ENCODE peak calls at places on chromosomes 13 and 19, in four cellular contexts. X is fibroblast of lung, P is OCI-LY7, K is SK-N-SH. G is an unnamed sample. For H3K36me3, the result is how much of the 10 kb centered on the place peaks cover.

GRCh38 chr19:45664575-45664974 is 3.4 kb upstream of the GIPR start:
- DNase-seq in X (no peak), P (no peak), K (no peak), G (peak)

GRCh38 chr13:96075953-96076543 is 13.9 kb upstream of the HS6ST3 start:
- DNase-seq in X (no peak), P (peak), K (peak), G (peak)

GRCh38 chr13:49098771-49099512 is 121.2 kb upstream of the MLNR start:
- DNase-seq in X (peak), P (peak), K (peak), G (no peak)

GRCh38 chr19:4066176-4066606 is 508 bp downstream of the ZBTB7A start:
- DNase-seq in X (no peak), P (no peak), K (no peak), G (no peak)

GRCh38 chr13:41649659-41650058 is 192.3 kb downstream of the RGCC start:
- DNase-seq in X (peak), P (peak), K (no peak), G (no peak)

GRCh38 chr19:2680808-2681207 is 21.7 kb downstream of the GNG7 start:
- DNase-seq in X (no peak), P (peak), K (no peak), G (no peak)

GRCh38 chr13:25529425-25529824 is 157.7 kb downstream of the ATP8A2 start:
- DNase-seq in X (no peak), P (no peak), K (no peak), G (no peak)

GRCh38 chr13:49022472-49023144 is 46.9 kb downstream of the FNDC3A start:
- DNase-seq in X (peak), P (no peak), K (no peak), G (peak)

GRCh38 chr13:91468301-91468700 is 69.9 kb downstream of the GPC5 start:
- DNase-seq in X (peak), P (no peak), K (no peak), G (no peak)

GRCh38 chr13:112771139-112771876 is 81.5 kb downstream of the ATP11A start:
- DNase-seq in X (no peak), P (no peak), K (no peak), G (peak)

GRCh38 chr13:20669162-20669561 is 34.3 kb upstream of the IL17D start:
- DNase-seq in X (no peak), P (no peak), K (no peak), G (peak)

GRCh38 chr13:73465629-73465974 is 406.8 kb downstream of the KLF5 start:
- DNase-seq in X (peak), P (no peak), K (no peak), G (no peak)

GRCh38 chr19:51621178-51621577 is 9.0 kb downstream of the SIGLEC5 start:
- DNase-seq in X (no peak), P (peak), K (no peak), G (no peak)

GRCh38 chr13:109760372-109760771 is 26.0 kb downstream of the IRS2 start:
- DNase-seq in X (no peak), P (no peak), K (no peak), G (no peak)

GRCh38 chr19:21750586-21751128 is 16.7 kb downstream of the ZNF100 start:
- DNase-seq in X (no peak), P (no peak), K (peak), G (no peak)

GRCh38 chr13:105343134-105343806 is 1192.2 kb downstream of the EFNB2 start:
- DNase-seq in X (peak), P (no peak), K (no peak), G (no peak)

GRCh38 chr13:43783820-43784219 is 3.0 kb downstream of the ENOX1 start:
- DNase-seq in X (peak), P (no peak), K (peak), G (peak)

DNA sequence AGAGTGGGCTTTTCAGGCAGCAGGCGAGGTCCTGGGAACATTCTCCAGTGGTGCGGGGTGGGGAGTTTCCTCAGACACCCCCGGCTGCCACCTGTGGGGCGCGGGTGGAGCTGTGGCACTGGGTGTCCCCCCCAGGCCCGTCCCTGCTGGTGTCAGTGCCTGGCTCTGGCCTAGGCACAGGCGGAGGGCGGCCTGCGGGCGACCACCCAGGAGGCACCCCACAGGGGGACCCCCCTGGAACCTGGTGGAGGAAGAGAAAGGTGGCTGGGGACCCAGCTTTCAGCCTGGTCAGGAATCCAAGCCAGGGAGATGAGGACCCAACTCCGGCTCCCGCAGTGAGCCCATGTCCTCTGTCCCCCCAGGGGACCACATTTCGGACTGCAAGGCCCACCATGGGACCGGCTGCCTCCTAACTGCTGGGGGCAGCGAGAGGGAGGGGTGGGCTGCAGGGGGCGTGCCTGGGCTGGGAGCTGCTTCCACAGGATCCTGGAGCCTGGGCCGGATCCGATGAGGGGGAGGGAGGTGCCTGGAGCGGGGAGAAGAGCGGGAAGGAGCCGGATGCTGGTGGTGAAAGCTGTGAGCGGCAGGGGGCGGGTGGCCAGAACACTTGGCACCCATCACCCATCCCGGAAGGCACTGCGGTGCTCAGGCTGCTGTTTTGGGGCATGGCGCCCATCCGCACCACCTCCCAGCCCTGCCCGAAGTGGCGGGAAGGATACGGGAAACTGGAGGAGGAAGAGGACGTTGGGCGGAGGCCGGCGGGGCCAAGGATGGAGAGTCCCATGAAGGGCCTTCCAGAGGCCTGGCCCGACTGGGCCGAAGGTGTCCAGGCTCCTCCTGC is 5.5 kb upstream of the CTXN1 start:
- DNase-seq in X (no peak), P (no peak), K (no peak), G (peak)
- H3K36me3 ChIP-seq in X (under half), P (half or more), K (under half), G (under half)

GRCh38 chr13:97106323-97106722 is 112.0 kb upstream of the OXGR1 start:
- DNase-seq in X (no peak), P (no peak), K (no peak), G (no peak)
- H2AFZ ChIP-seq in X (no peak), P (no peak), K (no peak), G (no peak)

DNA sequence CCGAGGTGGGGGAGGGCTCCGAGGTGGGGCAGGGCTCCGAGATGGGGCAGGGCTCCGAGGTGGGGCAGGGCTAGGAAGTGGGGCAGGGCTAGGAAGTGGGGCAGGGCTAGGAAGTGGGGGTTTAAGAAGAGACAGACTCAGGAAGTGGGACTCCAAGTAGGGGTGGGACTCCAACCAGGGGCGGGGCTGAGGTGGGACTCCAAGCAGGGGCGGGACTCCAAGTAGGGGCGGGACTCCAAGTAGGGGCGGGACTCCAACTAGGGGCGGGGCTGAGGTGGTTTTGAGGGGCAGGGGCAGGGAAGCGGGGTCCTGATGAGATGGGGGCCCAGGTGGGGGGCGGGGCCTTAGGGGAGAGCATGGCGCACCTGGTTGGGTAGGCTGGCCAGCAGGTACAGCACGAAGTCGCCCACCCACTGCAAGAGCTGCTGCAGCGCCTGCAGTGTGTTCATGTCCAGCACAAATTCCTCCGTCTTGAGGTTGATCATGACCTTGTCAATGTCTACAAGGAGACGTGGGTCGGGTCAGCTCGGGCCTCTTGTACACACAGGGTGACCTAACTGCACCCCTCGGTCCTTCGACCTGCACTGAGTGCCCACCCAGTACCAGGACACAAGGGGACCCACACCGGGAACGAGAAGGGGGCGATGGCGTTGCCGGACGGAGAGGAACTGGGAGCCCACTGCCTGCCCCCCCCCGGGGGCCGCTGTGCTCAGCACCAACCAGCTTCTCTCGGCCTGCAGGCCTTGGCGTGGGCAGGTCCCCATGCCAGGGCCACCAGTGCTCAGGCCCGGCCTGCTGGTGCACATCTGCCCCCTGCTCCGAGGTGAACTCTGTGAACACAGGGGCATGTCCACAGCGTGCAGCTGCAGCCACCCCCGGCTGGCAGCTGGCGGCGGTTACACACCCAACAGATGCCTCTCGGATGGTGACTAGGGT is 13.9 kb downstream of the CFD start:
- DNase-seq in X (peak), P (peak), K (peak), G (no peak)
- H3K36me3 ChIP-seq in X (under half), P (under half), K (under half), G (under half)

GRCh38 chr19:10085641-10086031 is 481 bp upstream of the SHFL start:
- DNase-seq in X (no peak), P (no peak), K (no peak), G (peak)
- H2AFZ ChIP-seq in X (peak), P (peak), K (peak), G (peak)

GRCh38 chr19:56163097-56163496 is 12.7 kb upstream of the GALP start:
- DNase-seq in X (no peak), P (no peak), K (no peak), G (no peak)
- H3K36me3 ChIP-seq in X (under half), P (under half), K (under half), G (under half)

GRCh38 chr13:29137995-29138394 is 317.9 kb downstream of the MTUS2 start:
- DNase-seq in X (no peak), P (no peak), K (no peak), G (no peak)
- H2AFZ ChIP-seq in X (no peak), P (no peak), K (no peak), G (no peak)

GRCh38 chr19:57687363-57688010 is 5.7 kb downstream of the ZNF551 start:
- DNase-seq in X (no peak), P (no peak), K (no peak), G (no peak)

GRCh38 chr19:57689750-57690149 is 8.0 kb downstream of the ZNF551 start:
- DNase-seq in X (no peak), P (no peak), K (no peak), G (no peak)

GRCh38 chr19:57686727-57687126 is 5.0 kb downstream of the ZNF551 start:
- DNase-seq in X (no peak), P (no peak), K (no peak), G (no peak)

GRCh38 chr19:57682226-57682766 is 519 bp downstream of the ZNF551 start:
- DNase-seq in X (no peak), P (no peak), K (no peak), G (peak)

GRCh38 chr19:57688011-57688763 is 6.4 kb downstream of the ZNF551 start:
- DNase-seq in X (no peak), P (no peak), K (no peak), G (no peak)
- H3K36me3 ChIP-seq in X (under half), P (half or more), K (half or more), G (under half)

DNA sequence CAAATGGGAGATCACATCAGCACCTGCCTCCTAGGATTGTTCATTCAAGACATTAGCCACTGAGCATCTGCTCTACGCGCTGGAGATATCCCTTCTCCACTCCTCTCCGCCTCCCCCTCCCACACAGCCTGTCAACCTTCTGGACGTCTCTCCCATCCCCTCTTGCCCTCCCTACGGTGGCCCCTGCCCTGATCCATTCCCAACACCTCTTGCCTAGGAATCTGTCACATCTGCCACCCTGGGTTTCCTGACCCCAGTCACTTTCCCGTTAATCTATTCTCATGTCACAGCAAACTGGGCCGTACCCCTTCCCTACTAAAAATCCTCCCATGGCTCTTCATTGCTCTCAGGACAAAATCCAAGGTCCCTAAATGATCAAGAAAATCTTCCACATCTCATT is 10.3 kb downstream of the DYRK1B start:
- DNase-seq in X (no peak), P (no peak), K (peak), G (peak)
- H2AFZ ChIP-seq in X (peak), P (no peak), K (peak), G (peak)

DNA sequence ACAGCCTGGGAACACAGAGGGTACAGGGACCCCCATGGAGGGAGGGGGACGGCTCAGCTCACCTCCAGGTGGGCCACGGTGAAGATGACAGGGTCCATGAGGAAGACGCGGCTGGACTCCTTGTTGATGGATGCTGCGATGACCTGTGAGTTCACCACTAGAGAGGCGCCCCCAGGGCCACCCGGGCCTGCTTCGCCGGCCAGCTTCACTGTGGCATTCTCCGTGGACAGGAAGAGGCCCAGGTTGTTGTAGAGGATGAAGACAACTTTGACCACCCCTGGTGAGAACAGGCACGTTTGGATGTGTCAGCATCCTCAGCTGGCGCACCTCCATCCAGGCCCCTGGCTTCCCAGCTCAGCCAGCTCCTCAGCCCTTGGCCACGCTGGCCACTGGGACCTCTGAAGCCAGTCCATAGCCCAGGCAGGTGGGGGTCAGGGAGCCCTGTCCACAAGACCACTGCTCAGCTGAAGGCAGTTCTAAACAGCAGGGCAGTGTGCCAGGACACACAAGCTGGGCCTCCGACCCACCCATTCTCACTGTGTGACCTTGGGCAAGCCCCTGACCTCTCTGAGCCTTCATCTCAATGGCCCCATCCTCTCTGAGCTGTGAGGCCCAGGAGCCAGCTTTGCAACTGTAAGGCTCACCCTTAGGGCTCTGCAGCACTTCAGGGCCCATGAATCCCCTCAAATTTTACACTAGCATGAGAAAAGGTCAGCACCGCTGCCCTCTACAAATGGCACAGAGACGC is 22.1 kb upstream of the ASF1B start:
- DNase-seq in X (no peak), P (no peak), K (no peak), G (peak)
- H3K36me3 ChIP-seq in X (under half), P (under half), K (under half), G (under half)

DNA sequence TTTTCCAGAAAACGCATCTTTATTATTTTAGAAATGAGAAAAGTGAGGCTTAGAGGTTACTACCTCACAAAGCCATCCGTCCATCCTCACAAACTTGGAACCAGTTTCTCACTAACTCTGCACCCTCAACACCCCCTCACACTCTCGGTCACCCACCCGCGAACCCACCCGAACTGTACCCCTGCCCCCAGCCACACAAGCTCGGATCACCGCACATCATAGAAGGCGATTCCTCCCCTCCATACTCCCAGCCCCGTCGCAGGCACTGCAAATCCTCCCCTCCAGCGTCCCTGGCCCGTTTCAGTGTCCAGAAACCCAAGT is 238 bp downstream of the ZNF260 start:
- DNase-seq in X (no peak), P (no peak), K (no peak), G (no peak)
- H2AFZ ChIP-seq in X (peak), P (peak), K (peak), G (peak)